ENCODE peak calls at places on chromosome 13, in four cellular contexts. Y, L, E and U are unnamed samples.

GRCh38 chr13:43936630-43937029 is 56.9 kb downstream of the LACC1 start:
- DNase-seq in Y (no peak), L (no peak), E (no peak), U (no peak)

GRCh38 chr13:66849706-66850105 is 380.4 kb downstream of the PCDH9 start:
- DNase-seq in Y (no peak), L (no peak), E (no peak), U (no peak)

GRCh38 chr13:83620535-83621220 is 261.6 kb downstream of the SLITRK1 start:
- DNase-seq in Y (peak), L (no peak), E (peak), U (peak)

GRCh38 chr13:28347456-28348371 is 147.2 kb downstream of the FLT1 start:
- DNase-seq in Y (no peak), L (no peak), E (no peak), U (peak)

GRCh38 chr13:98557934-98558630 is 18.8 kb downstream of the STK24 start:
- DNase-seq in Y (peak), L (no peak), E (peak), U (peak)

GRCh38 chr13:68727788-68728187 is 1379.8 kb upstream of the ATXN8OS start:
- DNase-seq in Y (no peak), L (no peak), E (no peak), U (no peak)

GRCh38 chr13:73991384-73991783 is 142.8 kb downstream of the KLF12 start:
- DNase-seq in Y (no peak), L (no peak), E (no peak), U (no peak)

GRCh38 chr13:54241719-54242118 is 1213.1 kb downstream of the OLFM4 start:
- DNase-seq in Y (peak), L (no peak), E (no peak), U (no peak)

GRCh38 chr13:113949546-113949945 is 24.3 kb downstream of the C13orf46 start:
- DNase-seq in Y (no peak), L (no peak), E (no peak), U (no peak)

GRCh38 chr13:73922728-73923393 is 211.3 kb downstream of the KLF12 start:
- DNase-seq in Y (peak), L (no peak), E (peak), U (peak)

DNA sequence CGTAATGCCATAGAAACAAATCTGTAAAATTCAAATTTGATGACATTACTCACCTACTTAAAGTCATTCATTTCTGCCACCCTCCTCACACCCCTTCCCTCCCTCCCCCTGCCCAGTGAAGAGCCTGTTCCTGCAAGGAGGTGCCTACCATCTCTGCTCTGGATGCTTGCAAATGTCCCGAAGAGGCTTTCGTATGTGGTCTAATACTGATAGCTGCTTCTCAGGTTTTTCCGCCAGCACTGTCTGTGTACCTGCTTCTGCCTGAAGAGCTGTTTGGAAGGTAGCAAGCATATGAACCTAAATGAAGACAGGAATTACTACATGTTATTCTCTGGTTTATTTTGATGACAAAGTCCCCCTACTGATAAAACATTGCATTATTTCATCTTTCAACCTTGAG is 57.1 kb downstream of the GPALPP1 start:
- DNase-seq in Y (no peak), L (no peak), E (no peak), U (no peak)
- H3K4me3 ChIP-seq in Y (no peak), L (peak), E (no peak), U (no peak)

GRCh38 chr13:72808917-72809500 is 27.1 kb downstream of the PIBF1 start:
- DNase-seq in Y (peak), L (no peak), E (peak), U (peak)
- TF ChIP-seq CTCF in Y (peak), L (peak), E (peak), U (peak)

GRCh38 chr13:23381877-23382276 is 51.6 kb downstream of the SACS start:
- DNase-seq in Y (no peak), L (no peak), E (no peak), U (no peak)

GRCh38 chr13:23375007-23375971 is 58.2 kb downstream of the SACS start:
- DNase-seq in Y (peak), L (peak), E (peak), U (peak)

GRCh38 chr13:23378009-23378632 is 55.4 kb downstream of the SACS start:
- DNase-seq in Y (peak), L (peak), E (peak), U (peak)

GRCh38 chr13:23380534-23380933 is 53.0 kb downstream of the SACS start:
- DNase-seq in Y (no peak), L (no peak), E (peak), U (peak)

GRCh38 chr13:23377603-23378002 is 55.9 kb downstream of the SACS start:
- DNase-seq in Y (no peak), L (no peak), E (no peak), U (no peak)
- H3K4me3 ChIP-seq in Y (no peak), L (no peak), E (no peak), U (no peak)

GRCh38 chr13:78586706-78587105 is 16.6 kb downstream of the POU4F1 start:
- DNase-seq in Y (no peak), L (no peak), E (no peak), U (no peak)
- TF ChIP-seq CTCF in Y (peak), L (no peak), E (no peak), U (peak)

GRCh38 chr13:110574161-110574560 is 12.6 kb upstream of the RAB20 start:
- DNase-seq in Y (no peak), L (no peak), E (no peak), U (no peak)

GRCh38 chr13:110572778-110573118 is 11.2 kb upstream of the RAB20 start:
- DNase-seq in Y (no peak), L (no peak), E (no peak), U (no peak)

GRCh38 chr13:110576736-110577476 is 15.4 kb upstream of the RAB20 start:
- DNase-seq in Y (peak), L (no peak), E (no peak), U (no peak)

GRCh38 chr13:110575322-110576069 is 14.0 kb upstream of the RAB20 start:
- DNase-seq in Y (no peak), L (no peak), E (peak), U (peak)

DNA sequence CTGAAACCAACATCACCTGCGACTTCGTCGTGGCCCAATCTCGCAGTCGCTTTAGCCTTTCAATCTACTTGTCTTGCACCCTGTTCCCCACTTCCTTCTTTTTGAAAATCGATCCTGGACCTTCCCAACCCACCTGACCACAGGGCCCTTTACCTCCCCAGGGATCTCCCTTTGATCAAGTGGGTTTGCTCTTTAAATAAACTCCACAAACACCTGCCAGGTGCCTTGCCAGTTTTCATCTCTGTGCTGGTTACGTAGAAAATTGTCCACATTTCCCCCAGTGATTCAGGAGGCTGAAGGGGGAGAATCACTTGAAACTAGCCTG is 14.5 kb upstream of the RAB20 start:
- DNase-seq in Y (no peak), L (no peak), E (no peak), U (no peak)
- H3K4me3 ChIP-seq in Y (no peak), L (no peak), E (no peak), U (no peak)